ENCODE peak calls at places on chromosomes 1 and 21, in four cellular contexts. K is MV-4-11, J is activated T-helper 1 cell treated with Interleukin-2 at 50 U/mL for 16 hours, N is lung. Z is an unnamed sample.

GRCh38 chr1:54153548-54154439 is 994 bp upstream of the CDCP2 start:
- DNase-seq in K (peak), J (no peak), N (peak), Z (peak)

GRCh38 chr21:36027352-36027751 is 33.0 kb downstream of the SETD4 start:
- DNase-seq in K (no peak), J (no peak), N (no peak), Z (no peak)

GRCh38 chr1:161131721-161132409 is 602 bp downstream of the DEDD start:
- DNase-seq in K (no peak), J (no peak), N (no peak), Z (peak)

GRCh38 chr1:39540504-39541031 is 36.0 kb downstream of the PABPC4 start:
- DNase-seq in K (peak), J (no peak), N (peak), Z (no peak)

GRCh38 chr1:227793948-227794812 is 21.3 kb upstream of the PRSS38 start:
- DNase-seq in K (no peak), J (no peak), N (peak), Z (peak)

GRCh38 chr1:153526132-153526543 is 9.7 kb downstream of the S100A6 start:
- DNase-seq in K (no peak), J (no peak), N (no peak), Z (no peak)

GRCh38 chr1:229111703-229112319 is 159.1 kb upstream of the RAB4A start:
- DNase-seq in K (no peak), J (no peak), N (no peak), Z (no peak)

GRCh38 chr1:41954533-41954944 is 35.8 kb upstream of the HIVEP3 start:
- DNase-seq in K (peak), J (no peak), N (no peak), Z (no peak)

GRCh38 chr1:107175102-107175501 is 34.3 kb downstream of the NTNG1 start:
- DNase-seq in K (no peak), J (no peak), N (no peak), Z (no peak)

GRCh38 chr1:53328490-53329182 is 766 bp upstream of the LRP8 start:
- DNase-seq in K (no peak), J (no peak), N (no peak), Z (peak)

GRCh38 chr1:43822040-43822439 is 111.6 kb upstream of the ARTN start:
- DNase-seq in K (no peak), J (no peak), N (peak), Z (no peak)

GRCh38 chr1:197725044-197725443 is 50.2 kb downstream of the DENND1B start:
- DNase-seq in K (no peak), J (no peak), N (no peak), Z (no peak)

GRCh38 chr1:58839871-58840835 is 56.3 kb upstream of the JUN start:
- DNase-seq in K (no peak), J (no peak), N (no peak), Z (no peak)

GRCh38 chr1:56380556-56380955 is 198.8 kb downstream of the PLPP3 start:
- DNase-seq in K (no peak), J (no peak), N (no peak), Z (no peak)

GRCh38 chr21:38614558-38614957 is 116.3 kb upstream of the ERG start:
- DNase-seq in K (no peak), J (no peak), N (no peak), Z (no peak)

GRCh38 chr1:96596226-96596625 is 125.4 kb upstream of the PTBP2 start:
- DNase-seq in K (peak), J (no peak), N (no peak), Z (peak)

GRCh38 chr1:170660874-170661645 is 2.9 kb upstream of the PRRX1 start:
- DNase-seq in K (no peak), J (no peak), N (no peak), Z (peak)

GRCh38 chr1:214957330-214958137 is 125.0 kb upstream of the KCNK2 start:
- DNase-seq in K (peak), J (no peak), N (no peak), Z (no peak)

GRCh38 chr1:91900538-91900937 is 14.6 kb upstream of the TGFBR3 start:
- DNase-seq in K (no peak), J (no peak), N (no peak), Z (no peak)

GRCh38 chr1:206766251-206766856 is 4.2 kb upstream of the IL19 start:
- DNase-seq in K (peak), J (peak), N (peak), Z (peak)

GRCh38 chr1:203354246-203354645 is 3.3 kb upstream of the FMOD start:
- DNase-seq in K (no peak), J (no peak), N (no peak), Z (no peak)

GRCh38 chr1:34162852-34163766 is 1.9 kb downstream of the CSMD2 start:
- DNase-seq in K (no peak), J (no peak), N (peak), Z (peak)

GRCh38 chr1:6349254-6349943 is 44.2 kb downstream of the ACOT7 start:
- DNase-seq in K (no peak), J (no peak), N (no peak), Z (no peak)

GRCh38 chr21:37032877-37033471 is 26.5 kb downstream of the RIPPLY3 start:
- DNase-seq in K (peak), J (no peak), N (no peak), Z (no peak)

GRCh38 chr1:201384406-201384782 is 6.9 kb upstream of the TNNT2 start:
- DNase-seq in K (no peak), J (no peak), N (no peak), Z (no peak)

GRCh38 chr1:86082183-86082582 is 74.4 kb downstream of the COL24A1 start:
- DNase-seq in K (no peak), J (no peak), N (no peak), Z (no peak)

GRCh38 chr1:98034505-98034904 is 113.7 kb upstream of the DPYD start:
- DNase-seq in K (no peak), J (no peak), N (no peak), Z (no peak)

GRCh38 chr1:45804671-45804973 is 1.2 kb downstream of the MAST2 start:
- DNase-seq in K (no peak), J (no peak), N (no peak), Z (no peak)

GRCh38 chr21:16570856-16571255 is 841.1 kb downstream of the USP25 start:
- DNase-seq in K (no peak), J (no peak), N (no peak), Z (no peak)

GRCh38 chr1:240732390-240732789 is 120.4 kb upstream of the GREM2 start:
- DNase-seq in K (peak), J (no peak), N (no peak), Z (no peak)

GRCh38 chr1:156291226-156292061 is 4.0 kb downstream of the GLMP start:
- DNase-seq in K (peak), J (no peak), N (peak), Z (peak)

GRCh38 chr1:193368302-193368701 is 181.9 kb upstream of the B3GALT2 start:
- DNase-seq in K (peak), J (no peak), N (no peak), Z (no peak)

GRCh38 chr1:234212764-234213406 is 160.4 kb upstream of the COA6 start:
- DNase-seq in K (peak), J (no peak), N (no peak), Z (no peak)

GRCh38 chr1:3312894-3313578 is 141.4 kb upstream of the ARHGEF16 start:
- DNase-seq in K (peak), J (no peak), N (peak), Z (peak)

Z was measured in nephron progenitor cell.